ENCODE peak calls at places on chromosomes 16 and 17, in five cellular contexts. N is GM23338, I is HepG2, W is HCT116, C is A549. G is an unnamed sample.

GRCh38 chr17:3922765-3923164 is 6.5 kb upstream of the P2RX1 start:
- DNase-seq in N (no peak), C (no peak), I (no peak), W (no peak), G (no peak)

GRCh38 chr17:82305727-82306300 is 11.6 kb downstream of the CD7 start:
- DNase-seq in C (no peak), N (no peak), I (no peak), W (no peak), G (no peak)

GRCh38 chr17:55770220-55770870 is 19.5 kb downstream of the PCTP start:
- DNase-seq in N (peak), W (peak), C (peak), I (peak), G (no peak)

GRCh38 chr17:75814900-75815373 is 29.3 kb downstream of the UNC13D start:
- DNase-seq in I (no peak), N (no peak), W (no peak), C (no peak), G (no peak)

GRCh38 chr16:49674255-49674980 is 181.5 kb downstream of the ZNF423 start:
- DNase-seq in W (no peak), I (no peak), C (no peak), N (no peak), G (no peak)

GRCh38 chr16:24677388-24677787 is 52.1 kb upstream of the TNRC6A start:
- DNase-seq in N (no peak), C (no peak), I (no peak), W (no peak), G (no peak)

GRCh38 chr16:645852-646678 is 3.1 kb upstream of the WDR90 start:
- DNase-seq in N (peak), W (no peak), C (no peak), I (peak), G (no peak)

GRCh38 chr17:68981288-68981687 is 26.1 kb upstream of the ABCA8 start:
- DNase-seq in C (no peak), I (peak), W (no peak), N (no peak), G (no peak)

GRCh38 chr17:6427284-6427781 is 7.6 kb downstream of the AIPL1 start:
- DNase-seq in C (no peak), W (no peak), N (no peak), I (no peak), G (peak)

GRCh38 chr17:77266891-77267341 is 126.1 kb downstream of the SEC14L1 start:
- DNase-seq in W (no peak), C (no peak), N (peak), I (no peak), G (peak)

GRCh38 chr17:4249452-4250029 is 14.2 kb downstream of the ANKFY1 start:
- DNase-seq in W (no peak), C (peak), I (peak), N (peak), G (no peak)

GRCh38 chr16:50881331-50881830 is 139.5 kb downstream of the CYLD start:
- DNase-seq in N (no peak), I (no peak), W (no peak), C (no peak), G (no peak)

GRCh38 chr16:55495616-55496289 is 13.1 kb upstream of the LPCAT2 start:
- DNase-seq in N (peak), I (peak), C (no peak), W (no peak), G (no peak)

GRCh38 chr17:79053251-79053925 is 21.2 kb upstream of the ENGASE start:
- DNase-seq in N (no peak), C (no peak), I (no peak), W (no peak), G (no peak)

GRCh38 chr17:79057727-79058400 is 16.8 kb upstream of the ENGASE start:
- DNase-seq in I (no peak), W (no peak), C (no peak), N (no peak), G (no peak)

GRCh38 chr17:79054200-79054599 is 20.4 kb upstream of the ENGASE start:
- DNase-seq in N (no peak), I (no peak), C (no peak), W (peak), G (no peak)

GRCh38 chr17:79052131-79052530 is 22.5 kb upstream of the ENGASE start:
- DNase-seq in I (no peak), N (no peak), W (no peak), C (no peak), G (no peak)

GRCh38 chr17:79055197-79055596 is 19.4 kb upstream of the ENGASE start:
- DNase-seq in I (no peak), C (no peak), W (no peak), N (no peak), G (no peak)
- H3K27ac ChIP-seq in I (no peak), C (no peak), W (no peak), N (no peak), G (no peak)

GRCh38 chr16:58733248-58733670 is 857 bp downstream of the GOT2 start:
- DNase-seq in W (no peak), I (peak), N (peak), C (no peak), G (no peak)

GRCh38 chr16:58734459-58734787 is 307 bp upstream of the GOT2 start:
- DNase-seq in N (no peak), W (no peak), C (no peak), I (no peak), G (no peak)

GRCh38 chr16:58730724-58731370 is 3.3 kb downstream of the GOT2 start:
- DNase-seq in W (no peak), N (no peak), I (no peak), C (no peak), G (no peak)

GRCh38 chr16:58733671-58734458 is at the start of gene GOT2:
- DNase-seq in I (peak), C (peak), N (peak), W (peak), G (peak)

GRCh38 chr16:58732545-58733247 is 1.4 kb downstream of the GOT2 start:
- DNase-seq in I (no peak), W (no peak), N (peak), C (no peak), G (no peak)
- H3K4me3 ChIP-seq in I (peak), W (peak), N (peak), C (peak), G (peak)

DNA sequence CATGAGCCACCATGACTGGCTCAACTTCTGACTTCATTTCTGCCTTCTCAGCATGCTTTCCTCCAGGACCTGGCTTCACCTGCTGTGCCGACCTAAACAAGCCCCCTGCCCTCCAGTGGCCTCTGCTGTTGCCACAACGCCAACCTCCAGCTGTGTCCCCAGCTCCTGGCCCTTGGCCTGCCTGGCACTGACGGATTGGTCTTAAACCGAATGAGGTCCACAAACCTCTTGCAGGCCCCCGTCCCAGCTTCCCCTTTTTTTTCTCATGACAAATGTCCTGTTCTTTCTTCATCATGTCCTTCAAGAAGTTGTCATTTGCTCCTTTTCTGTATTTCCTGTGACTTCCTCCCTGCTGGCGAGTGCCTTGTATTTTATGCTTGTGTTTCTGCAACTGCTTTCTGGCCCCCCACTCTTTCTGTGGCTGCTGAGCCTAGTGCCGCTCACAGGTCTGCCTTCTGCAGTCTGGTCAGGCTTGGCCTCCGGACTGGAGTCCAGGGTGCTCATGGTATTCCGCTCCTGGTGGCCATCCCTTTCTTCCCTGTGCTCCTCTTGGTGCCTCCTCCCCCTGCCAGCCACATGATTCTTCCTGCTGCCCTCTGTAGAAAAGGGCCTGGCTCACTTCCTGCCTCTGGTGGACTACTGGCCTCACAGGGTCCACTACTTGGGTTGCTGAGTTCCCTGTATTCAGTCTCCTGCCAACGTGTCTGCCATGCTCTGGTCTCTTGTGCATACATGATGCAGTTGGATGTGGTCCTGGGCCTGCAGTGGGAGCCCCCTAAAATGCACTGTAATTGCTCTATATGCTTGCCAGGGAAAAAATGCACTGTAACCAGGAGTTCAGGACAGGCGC is 2.9 kb downstream of the ATP6V0C start:
- DNase-seq in C (no peak), N (no peak), W (no peak), I (no peak), G (peak)
- TF ChIP-seq REST in C (no peak), N (no peak), W (no peak), I (no peak), G (no peak)

DNA sequence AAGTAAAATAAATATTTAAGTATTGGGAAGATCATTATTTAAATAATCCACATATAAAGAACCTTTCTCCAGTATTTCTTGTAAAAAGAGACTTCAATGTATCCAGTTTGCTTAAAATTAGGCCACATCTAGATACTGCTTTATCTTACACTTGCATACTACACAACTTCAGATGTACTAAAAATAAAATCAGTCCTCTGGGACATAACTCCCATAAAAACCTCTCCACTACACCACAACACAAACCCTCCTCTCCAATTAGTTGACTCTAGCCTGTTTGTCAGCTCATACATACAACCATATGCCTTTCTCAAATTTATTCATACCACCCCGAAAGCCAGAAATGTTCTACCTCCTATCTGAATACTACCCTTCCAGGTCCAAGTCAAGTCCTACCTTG is 21.6 kb downstream of the SPOP start:
- DNase-seq in I (no peak), C (no peak), N (no peak), W (no peak), G (no peak)
- H3K27ac ChIP-seq in I (no peak), C (no peak), N (no peak), W (no peak), G (no peak)

DNA sequence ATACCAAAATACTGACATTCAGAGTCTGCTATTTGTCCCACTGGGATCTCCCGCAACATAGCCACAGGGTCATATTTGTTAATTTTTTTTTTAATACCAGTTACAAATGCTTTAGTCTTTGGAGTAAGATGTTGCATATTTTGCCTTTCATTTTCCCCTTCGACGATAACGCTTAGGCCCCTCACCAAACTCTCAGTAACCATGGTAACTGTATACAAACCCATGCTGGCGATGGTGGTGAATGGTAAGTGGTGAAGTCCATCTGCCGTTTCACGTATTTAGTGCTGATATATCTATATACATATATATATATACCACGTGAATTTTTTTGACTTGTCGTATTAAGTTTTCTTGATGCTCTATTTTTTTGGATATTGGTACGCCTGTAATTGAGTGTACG is 263.6 kb downstream of the RBFOX1 start:
- DNase-seq in C (no peak), N (peak), W (no peak), I (no peak), G (no peak)
- H3K4me3 ChIP-seq in C (no peak), N (no peak), W (no peak), I (no peak), G (no peak)

DNA sequence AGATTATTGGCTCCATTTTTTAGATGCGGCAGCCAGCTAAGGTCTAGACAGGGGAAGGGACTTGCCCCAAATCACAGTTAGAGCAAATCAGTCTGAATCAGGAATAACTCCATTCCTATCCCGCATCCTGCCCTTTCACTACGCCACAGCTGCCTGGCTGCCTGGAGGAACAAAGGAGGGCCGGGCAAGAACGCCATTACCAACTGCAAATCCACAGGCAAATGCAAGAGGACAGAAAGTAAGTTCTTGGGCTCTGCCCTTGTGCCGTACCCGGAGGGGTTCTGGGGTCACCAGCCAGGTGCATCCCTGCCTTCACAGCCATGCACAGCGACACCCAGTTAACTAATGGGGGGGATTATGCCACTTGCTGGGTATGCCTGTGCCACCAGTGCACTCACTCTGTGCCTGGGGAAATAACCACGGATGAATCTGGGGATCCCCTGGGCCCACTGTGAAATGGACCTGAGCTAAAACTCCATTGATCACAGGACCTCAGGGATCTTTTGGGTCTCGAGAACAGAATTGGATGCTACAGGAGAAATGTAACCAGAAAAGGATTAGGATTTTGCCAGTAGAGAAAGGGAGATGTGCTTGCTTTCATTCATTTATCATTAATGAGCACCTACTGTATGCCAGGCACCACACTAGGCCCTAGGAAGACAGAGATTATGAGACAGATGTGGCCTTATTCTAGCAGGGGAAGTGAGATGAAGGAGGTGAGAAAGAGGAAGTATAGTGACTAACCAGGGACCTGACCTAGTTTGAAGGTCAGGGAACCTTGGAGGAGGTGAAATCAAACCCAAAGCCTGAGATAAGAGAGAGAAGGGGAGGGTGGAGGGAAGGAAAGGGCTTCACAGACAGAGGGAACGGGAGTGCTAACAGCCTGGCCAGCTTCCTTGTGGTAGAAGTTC is 17.7 kb downstream of the BCL7C start:
- DNase-seq in C (no peak), W (no peak), I (no peak), N (peak), G (no peak)
- TF ChIP-seq REST in C (no peak), W (no peak), I (no peak), N (no peak), G (no peak)

DNA sequence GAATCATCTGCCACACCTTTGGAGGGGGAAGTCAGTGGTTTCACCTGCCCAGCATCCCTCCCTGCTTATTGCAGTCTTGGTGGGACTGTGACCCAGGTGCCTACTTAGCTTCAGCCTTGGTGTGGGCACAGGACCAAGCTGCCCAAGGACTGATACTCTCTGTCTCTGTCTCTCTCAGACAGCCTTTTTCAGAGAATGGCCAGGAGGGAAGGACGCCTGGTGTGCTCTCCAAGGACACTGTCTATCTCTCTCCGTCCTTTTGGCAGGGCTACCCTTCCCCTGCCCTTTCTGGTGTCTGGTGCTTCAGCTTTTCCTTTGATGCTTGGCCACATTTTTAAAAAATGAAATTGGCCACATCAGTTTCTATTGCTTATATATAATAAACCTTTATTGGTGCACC is 19.6 kb downstream of the PIK3R6 start:
- DNase-seq in I (no peak), N (no peak), W (no peak), C (no peak), G (no peak)
- H3K27ac ChIP-seq in I (no peak), N (no peak), W (no peak), C (no peak), G (no peak)

GRCh38 chr17:14197582-14197981 is 39.1 kb downstream of the CDRT15 start:
- DNase-seq in N (no peak), I (no peak), C (no peak), W (no peak), G (no peak)

GRCh38 chr17:14200354-14200753 is 36.3 kb downstream of the CDRT15 start:
- DNase-seq in W (no peak), N (no peak), C (no peak), I (no peak), G (no peak)

GRCh38 chr17:14198575-14198974 is 38.1 kb downstream of the CDRT15 start:
- DNase-seq in C (no peak), I (no peak), N (no peak), W (no peak), G (no peak)

GRCh38 chr17:14198013-14198412 is 38.6 kb downstream of the CDRT15 start:
- DNase-seq in W (no peak), C (no peak), I (no peak), N (peak), G (no peak)

GRCh38 chr17:14196337-14196997 is 40.2 kb downstream of the CDRT15 start:
- DNase-seq in C (no peak), I (no peak), W (no peak), N (peak), G (peak)
- H3K4me3 ChIP-seq in C (no peak), I (no peak), W (no peak), N (no peak), G (no peak)

GRCh38 chr16:76108460-76108859 is 168.7 kb upstream of the CNTNAP4 start:
- DNase-seq in C (no peak), N (peak), I (no peak), W (no peak), G (no peak)
- TF ChIP-seq REST in C (no peak), N (no peak), I (no peak), W (no peak), G (no peak)

G was measured in HL-60.